ENCODE peak calls at places on chromosomes 1 and 21, in four cellular contexts. R, E, Z and S are unnamed samples.

GRCh38 chr21:19941626-19942025 is 1056.6 kb upstream of the NCAM2 start:
- DNase-seq in R (no peak), E (no peak), Z (no peak), S (no peak)

GRCh38 chr1:13642306-13643004 is 57.5 kb upstream of the PRDM2 start:
- DNase-seq in R (no peak), E (no peak), Z (no peak), S (peak; percentile 2)

GRCh38 chr1:231682761-231683160 is 56.2 kb downstream of the DISC1 start:
- DNase-seq in R (no peak), E (no peak), Z (no peak), S (no peak)

GRCh38 chr1:89407355-89407754 is 43.5 kb downstream of the GBP6 start:
- DNase-seq in R (no peak), E (peak; percentile 3), Z (peak; percentile 63), S (no peak)

GRCh38 chr21:26849428-26850115 is 4.4 kb upstream of the ADAMTS1 start:
- DNase-seq in R (no peak), E (peak; percentile 80), Z (peak; percentile 82), S (no peak)

GRCh38 chr1:159945483-159946241 is at the start of gene IGSF9:
- DNase-seq in R (peak; percentile 90), E (peak; percentile 49), Z (peak; percentile 86), S (peak; percentile 28)

GRCh38 chr21:35796834-35797233 is 263.5 kb downstream of the SETD4 start:
- DNase-seq in R (no peak), E (peak; percentile 20), Z (peak; percentile 6), S (no peak)

GRCh38 chr1:14090062-14090461 is 390.1 kb downstream of the PRDM2 start:
- DNase-seq in R (no peak), E (no peak), Z (no peak), S (no peak)

GRCh38 chr1:9402256-9402616 is 109.5 kb downstream of the SPSB1 start:
- DNase-seq in R (no peak), E (no peak), Z (no peak), S (no peak)

GRCh38 chr1:93977546-93977945 is 68.3 kb upstream of the GCLM start:
- DNase-seq in R (no peak), E (peak; percentile 78), Z (peak; percentile 46), S (no peak)

GRCh38 chr1:207787776-207788175 is 35.9 kb downstream of the CD46 start:
- DNase-seq in R (no peak), E (peak; percentile 46), Z (no peak), S (no peak)

GRCh38 chr1:63981408-63981773 is 207.6 kb downstream of the ROR1 start:
- DNase-seq in R (no peak), E (no peak), Z (no peak), S (no peak)

GRCh38 chr1:209012443-209013196 is 570.9 kb upstream of the CAMK1G start:
- DNase-seq in R (no peak), E (no peak), Z (no peak), S (no peak)

GRCh38 chr1:54111624-54112023 is 41.2 kb downstream of the CDCP2 start:
- DNase-seq in R (no peak), E (no peak), Z (no peak), S (no peak)

GRCh38 chr21:36104306-36105300 is 30.3 kb upstream of the CBR3 start:
- DNase-seq in R (no peak), E (peak; percentile 26), Z (peak; percentile 64), S (peak; percentile 71)

GRCh38 chr1:62424412-62424811 is 12.4 kb upstream of the USP1 start:
- DNase-seq in R (no peak), E (no peak), Z (no peak), S (no peak)

GRCh38 chr21:43881283-43881682 is 16.3 kb downstream of the AGPAT3 start:
- DNase-seq in R (no peak), E (no peak), Z (no peak), S (no peak)

GRCh38 chr1:202058001-202058908 is 47.9 kb downstream of the ELF3 start:
- DNase-seq in R (peak; percentile 24), E (peak; percentile 35), Z (no peak), S (no peak)

GRCh38 chr1:10724052-10724494 is 72.4 kb downstream of the CASZ1 start:
- DNase-seq in R (peak; percentile 87), E (peak; percentile 26), Z (peak; percentile 50), S (no peak)

GRCh38 chr1:39409055-39409816 is 82.2 kb upstream of the BMP8A start:
- DNase-seq in R (peak; percentile 43), E (peak; percentile 75), Z (peak; percentile 75), S (no peak)

GRCh38 chr1:82919828-82920227 is 1079.1 kb downstream of the TTLL7 start:
- DNase-seq in R (no peak), E (no peak), Z (peak; percentile 4), S (no peak)

GRCh38 chr1:94739521-94740061 is 80.6 kb upstream of the SLC44A3 start:
- DNase-seq in R (peak; percentile 89), E (peak; percentile 97), Z (peak; percentile 92), S (no peak)

GRCh38 chr1:119462964-119463363 is 44.0 kb upstream of the HSD3B1 start:
- DNase-seq in R (no peak), E (no peak), Z (no peak), S (no peak)

GRCh38 chr1:87140831-87141540 is 187.7 kb upstream of the LMO4 start:
- DNase-seq in R (no peak), E (peak; percentile 27), Z (no peak), S (no peak)

GRCh38 chr1:12594966-12595838 is 22.8 kb downstream of the DHRS3 start:
- DNase-seq in R (peak; percentile 89), E (peak; percentile 59), Z (peak; percentile 91), S (no peak)

DNA sequence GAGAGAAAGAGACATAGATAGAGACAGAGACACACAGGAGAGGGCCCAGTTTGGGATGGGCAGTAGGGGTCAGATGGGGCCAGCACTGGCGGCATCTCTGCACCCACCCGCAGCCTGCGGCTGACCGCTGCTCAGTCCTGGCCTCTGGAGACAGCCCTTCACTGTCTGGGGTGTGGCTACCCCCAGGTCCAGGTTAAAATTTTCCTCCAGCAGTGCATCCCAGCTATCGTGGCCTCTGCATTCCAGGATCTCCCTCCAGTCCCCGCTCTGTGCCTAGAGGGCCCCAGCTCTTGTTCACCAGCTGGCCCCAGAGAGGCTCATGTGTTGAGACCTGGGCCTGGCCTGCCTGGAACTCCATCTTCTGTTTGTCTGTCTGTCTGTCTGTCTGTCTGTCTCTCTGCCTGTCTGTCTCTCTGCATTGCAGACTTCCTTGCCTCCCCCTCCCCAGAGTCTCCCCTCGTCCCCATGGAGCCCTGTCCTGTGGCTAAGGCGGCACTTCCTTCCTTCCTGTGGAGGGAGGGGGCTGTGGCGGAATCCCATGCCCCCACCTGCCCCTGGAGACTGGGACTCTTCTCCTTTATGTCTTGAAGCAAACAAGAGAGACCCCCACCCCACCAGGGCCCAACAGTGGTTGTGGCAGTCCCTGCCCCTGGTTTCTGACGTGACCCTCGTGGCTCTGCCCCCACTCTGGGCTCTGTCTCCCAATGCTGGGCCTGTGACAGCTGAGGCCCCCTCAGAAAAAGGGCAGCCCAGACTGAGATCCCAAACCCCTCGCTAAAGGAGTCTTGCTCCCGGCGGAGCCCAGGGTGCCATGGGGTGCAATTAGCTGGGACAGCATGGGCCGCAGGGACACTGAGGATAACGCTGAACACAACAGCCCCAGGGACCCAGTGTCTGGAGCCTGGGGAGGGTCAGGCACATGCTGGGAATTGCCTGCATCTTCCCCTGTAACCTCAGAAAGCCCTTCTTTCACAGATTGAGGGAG is 241.7 kb downstream of the NPHP4 start:
- DNase-seq in R (no peak), E (no peak), Z (no peak), S (no peak)
- H3K27ac ChIP-seq in R (no peak overlapping the region), E (no peak overlapping the region), Z (no peak overlapping the region), S (no peak overlapping the region)

GRCh38 chr21:38493549-38494253 is 4.6 kb downstream of the ERG start:
- DNase-seq in R (no peak), E (no peak), Z (no peak), S (no peak)
- H3K27ac ChIP-seq in R (no peak overlapping the region), E (no peak overlapping the region), Z (no peak overlapping the region), S (no peak overlapping the region)

GRCh38 chr1:30752651-30752908 is 5.0 kb downstream of the LAPTM5 start:
- DNase-seq in R (no peak), E (no peak), Z (no peak), S (no peak)
- H3K27ac ChIP-seq in R (no peak overlapping the region), E (no peak overlapping the region), Z (no peak overlapping the region), S (no peak overlapping the region)

GRCh38 chr21:21030311-21030710 is 32.1 kb downstream of the NCAM2 start:
- DNase-seq in R (no peak), E (no peak), Z (no peak), S (no peak)

GRCh38 chr21:21025742-21026141 is 27.5 kb downstream of the NCAM2 start:
- DNase-seq in R (no peak), E (no peak), Z (no peak), S (no peak)

GRCh38 chr21:21029159-21029558 is 30.9 kb downstream of the NCAM2 start:
- DNase-seq in R (no peak), E (no peak), Z (peak; percentile 64), S (no peak)

GRCh38 chr21:21034046-21034445 is 35.8 kb downstream of the NCAM2 start:
- DNase-seq in R (no peak), E (no peak), Z (no peak), S (no peak)

DNA sequence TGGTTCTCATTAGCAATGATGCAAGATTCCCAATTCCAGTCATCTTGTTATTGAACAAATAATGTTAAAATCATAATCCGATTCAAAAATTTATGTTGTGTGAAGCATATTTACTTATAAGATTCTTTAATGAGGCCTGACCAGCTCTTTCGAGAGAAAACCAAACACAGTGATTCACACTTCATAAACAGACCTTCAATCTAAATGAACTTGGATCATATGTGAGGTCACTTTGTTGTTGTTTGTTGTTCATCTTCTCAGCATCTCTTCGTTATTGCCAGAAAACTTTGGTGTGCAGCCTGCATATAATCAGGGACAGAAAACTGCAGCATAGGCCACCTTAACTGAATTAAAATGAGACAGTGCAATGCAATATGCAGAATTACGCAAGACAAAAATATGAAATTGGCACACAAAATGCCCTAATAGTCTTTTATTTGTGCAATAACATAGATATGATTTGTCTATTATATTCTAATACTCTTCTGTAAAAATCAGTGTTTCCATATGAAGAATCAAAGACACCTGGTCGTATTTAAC is 30.1 kb downstream of the NCAM2 start:
- DNase-seq in R (no peak), E (no peak), Z (peak; percentile 21), S (no peak)
- H3K27ac ChIP-seq in R (no peak overlapping the region), E (no peak overlapping the region), Z (no peak overlapping the region), S (no peak overlapping the region)

GRCh38 chr1:3368059-3368458 is 86.4 kb upstream of the ARHGEF16 start:
- DNase-seq in R (no peak), E (no peak), Z (no peak), S (no peak)
- H3K27ac ChIP-seq in R (no peak overlapping the region), E (no peak overlapping the region), Z (no peak overlapping the region), S (peak overlapping the region; percentile 92)

DNA sequence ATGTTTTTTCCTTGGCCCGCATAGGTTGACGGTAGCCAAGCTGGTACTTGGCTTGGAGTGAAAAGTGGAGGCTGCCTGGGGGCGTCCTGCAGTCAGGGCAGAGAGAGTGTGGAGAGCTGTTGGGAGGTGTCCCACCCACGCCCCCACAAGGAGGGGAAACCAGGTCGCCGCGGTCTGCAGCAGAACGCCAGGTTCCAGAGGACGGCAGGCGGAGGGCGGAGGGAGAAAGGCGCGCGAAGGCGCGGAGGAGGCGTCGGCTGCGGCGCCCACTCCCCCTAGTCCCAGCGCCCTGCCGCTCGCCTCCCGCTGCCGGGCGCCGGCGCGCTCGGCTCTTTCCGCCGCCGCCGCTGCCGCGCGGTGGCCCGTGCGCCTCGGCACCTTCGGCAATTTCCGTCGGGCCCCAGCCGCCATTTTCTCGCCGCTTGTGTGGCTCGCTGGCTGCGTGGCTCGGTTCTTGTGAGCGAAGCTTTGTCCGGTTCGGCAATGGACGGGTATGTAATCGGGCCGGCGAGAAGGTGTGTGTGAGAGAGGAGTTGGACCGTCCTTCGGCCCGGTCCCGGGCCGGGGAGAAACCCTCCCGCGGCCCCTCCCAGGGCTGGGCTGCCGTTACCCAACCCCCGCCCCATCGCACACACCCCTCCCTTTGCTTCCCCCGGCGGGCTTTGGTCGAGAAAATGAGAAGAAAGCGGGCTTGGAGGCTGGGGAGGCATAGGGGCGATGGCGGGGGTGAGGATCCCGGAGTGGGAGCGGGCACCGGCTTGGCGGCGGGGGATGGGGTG is at the start of gene PTBP2:
- DNase-seq in R (peak; percentile 58), E (peak; percentile 69), Z (peak; percentile 87), S (peak; percentile 62)
- H3K27ac ChIP-seq in R (peak within 1 kb of the TSS; percentile 96), E (peak within 1 kb of the TSS; percentile 96), Z (peak within 1 kb of the TSS; percentile 96), S (peak within 1 kb of the TSS; percentile 99)